ENCODE peak calls at places on chromosomes 12 and 14, in four cellular contexts. S, O, M and I are unnamed samples.

GRCh38 chr12:87323369-87323768 is 705.8 kb downstream of the C12orf50 start:
- DNase-seq in O (no peak), S (no peak), M (peak; percentile 94), I (no peak)

GRCh38 chr12:29730481-29730880 is 53.3 kb downstream of the TMTC1 start:
- DNase-seq in S (no peak), M (no peak), O (no peak), I (no peak)

GRCh38 chr12:9260931-9261330 is 52.7 kb upstream of the PZP start:
- DNase-seq in M (no peak), O (no peak), S (no peak), I (no peak)

GRCh38 chr12:108567388-108567787 is 5.0 kb downstream of the ISCU start:
- DNase-seq in O (no peak), M (no peak), S (no peak), I (no peak)

GRCh38 chr14:71467419-71467818 is 464.8 kb upstream of the RGS6 start:
- DNase-seq in O (no peak), M (no peak), S (no peak), I (no peak)

GRCh38 chr14:97107760-97108159 is 310.6 kb downstream of the VRK1 start:
- DNase-seq in S (no peak), O (no peak), M (no peak), I (no peak)

GRCh38 chr14:104665663-104666522 is 23.5 kb upstream of the INF2 start:
- DNase-seq in O (no peak), M (no peak), S (peak; percentile 77), I (no peak)

GRCh38 chr14:79587875-79588274 is 623.4 kb downstream of the DIO2 start:
- DNase-seq in S (no peak), M (no peak), O (no peak), I (no peak)

GRCh38 chr12:19125325-19125724 is 4.2 kb upstream of the PLEKHA5 start:
- DNase-seq in M (peak; percentile 47), O (no peak), S (no peak), I (no peak)

GRCh38 chr14:71169028-71169427 is 261.8 kb downstream of the PCNX1 start:
- DNase-seq in O (no peak), S (no peak), M (no peak), I (no peak)

GRCh38 chr14:55126932-55127490 is 2.0 kb upstream of the LGALS3 start:
- DNase-seq in M (no peak), O (no peak), S (no peak), I (no peak)

GRCh38 chr12:123686636-123687190 is 15.8 kb downstream of the TCTN2 start:
- DNase-seq in M (no peak), S (no peak), O (no peak), I (no peak)

GRCh38 chr12:19739195-19739776 is 300.0 kb downstream of the AEBP2 start:
- DNase-seq in O (no peak), S (no peak), M (peak; percentile 75), I (peak; percentile 65)

GRCh38 chr12:14885718-14886201 is at the start of gene MGP:
- DNase-seq in S (no peak), O (no peak), M (peak; percentile 18), I (no peak)

GRCh38 chr12:64670856-64671639 is 60.8 kb downstream of the RASSF3 start:
- DNase-seq in S (no peak), M (peak; percentile 69), O (no peak), I (peak; percentile 46)

GRCh38 chr14:96297000-96297399 is 41.0 kb downstream of the BDKRB1 start:
- DNase-seq in M (peak; percentile 31), S (no peak), O (no peak), I (peak; percentile 8)

GRCh38 chr14:88802596-88802995 is 9.8 kb upstream of the EML5 start:
- DNase-seq in S (no peak), M (no peak), O (no peak), I (no peak)

GRCh38 chr12:38149395-38150073 is 167.0 kb upstream of the ALG10B start:
- DNase-seq in S (no peak), M (no peak), O (no peak), I (no peak)

GRCh38 chr14:104546591-104547309 is 32.8 kb upstream of the C14orf180 start:
- DNase-seq in M (no peak), O (no peak), S (peak; percentile 50), I (no peak)

GRCh38 chr14:36935976-36936678 is 236.3 kb downstream of the SLC25A21 start:
- DNase-seq in M (peak; percentile 4), S (no peak), O (no peak), I (no peak)

GRCh38 chr12:92158711-92159534 is 13.3 kb upstream of the BTG1 start:
- DNase-seq in O (no peak), S (no peak), M (no peak), I (no peak)

GRCh38 chr12:28369483-28369882 is 179.2 kb downstream of the CCDC91 start:
- DNase-seq in O (no peak), M (no peak), S (no peak), I (no peak)

GRCh38 chr12:14618990-14619389 is 51.3 kb upstream of the PLBD1 start:
- DNase-seq in O (no peak), M (peak; percentile 16), S (no peak), I (no peak)

GRCh38 chr14:59123975-59124374 is 64.5 kb upstream of the DAAM1 start:
- DNase-seq in O (no peak), S (no peak), M (peak; percentile 49), I (no peak)

GRCh38 chr14:66782853-66783252 is 274.9 kb downstream of the GPHN start:
- DNase-seq in O (no peak), M (no peak), S (no peak), I (no peak)

GRCh38 chr12:90106568-90106967 is 397.9 kb upstream of the ATP2B1 start:
- DNase-seq in O (no peak), M (no peak), S (no peak), I (no peak)

GRCh38 chr14:21924479-21924878 is 250.9 kb upstream of the OR4E1 start:
- DNase-seq in S (no peak), M (no peak), O (no peak), I (no peak)

GRCh38 chr12:104565606-104566243 is 109.0 kb downstream of the CHST11 start:
- DNase-seq in O (no peak), M (peak; percentile 33), S (no peak), I (no peak)
- H3K4me1 ChIP-seq in O (no peaks in the 10 kb centered on the region), M (no peaks in the 10 kb centered on the region), S (peaks cover 15% of the 10 kb centered on the region), I (no peaks in the 10 kb centered on the region)

GRCh38 chr12:6950944-6951540 is at the start of gene PTPN6:
- DNase-seq in O (no peak), S (peak; percentile 91), M (no peak), I (no peak)

GRCh38 chr12:6952121-6952859 is 1.1 kb downstream of the PTPN6 start:
- DNase-seq in S (peak; percentile 63), M (no peak), O (no peak), I (no peak)

GRCh38 chr12:6949063-6949594 is 2.0 kb upstream of the PTPN6 start:
- DNase-seq in O (no peak), M (no peak), S (peak; percentile 84), I (no peak)

GRCh38 chr12:6951551-6952120 is 480 bp downstream of the PTPN6 start:
- DNase-seq in O (no peak), M (no peak), S (no peak), I (no peak)

DNA sequence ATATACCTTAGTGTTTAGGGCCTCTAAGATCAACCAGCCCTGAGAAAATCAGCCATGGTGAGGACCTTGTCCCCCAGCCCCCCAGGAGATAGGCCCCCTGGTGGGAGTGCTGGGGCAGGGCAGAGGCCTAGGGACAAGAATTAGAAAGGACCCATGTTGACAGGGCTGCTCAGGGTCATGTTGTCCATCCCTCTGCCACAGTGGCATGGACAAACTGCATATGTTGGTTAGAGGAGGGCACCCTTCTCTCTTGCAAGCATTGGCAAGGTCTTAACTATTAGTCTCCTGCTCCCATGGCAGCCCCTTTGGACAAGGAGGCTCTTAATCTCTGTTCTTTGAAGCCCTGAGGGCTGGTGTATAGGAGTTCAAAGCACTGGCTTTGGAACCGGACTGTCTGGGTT is 755 bp upstream of the PTPN6 start:
- DNase-seq in O (no peak), M (no peak), S (peak; percentile 49), I (no peak)
- H3K4me3 ChIP-seq in O (no peak overlapping the region), M (no peak overlapping the region), S (no peak overlapping the region), I (no peak overlapping the region)

GRCh38 chr12:132353811-132354210 is 24.4 kb upstream of the GALNT9 start:
- DNase-seq in M (no peak), S (no peak), O (no peak), I (no peak)
- H3K9me3 ChIP-seq in M (peaks cover 25% of the 10 kb centered on the region), S (no peaks in the 10 kb centered on the region), O (no peaks in the 10 kb centered on the region), I (no peaks in the 10 kb centered on the region)

DNA sequence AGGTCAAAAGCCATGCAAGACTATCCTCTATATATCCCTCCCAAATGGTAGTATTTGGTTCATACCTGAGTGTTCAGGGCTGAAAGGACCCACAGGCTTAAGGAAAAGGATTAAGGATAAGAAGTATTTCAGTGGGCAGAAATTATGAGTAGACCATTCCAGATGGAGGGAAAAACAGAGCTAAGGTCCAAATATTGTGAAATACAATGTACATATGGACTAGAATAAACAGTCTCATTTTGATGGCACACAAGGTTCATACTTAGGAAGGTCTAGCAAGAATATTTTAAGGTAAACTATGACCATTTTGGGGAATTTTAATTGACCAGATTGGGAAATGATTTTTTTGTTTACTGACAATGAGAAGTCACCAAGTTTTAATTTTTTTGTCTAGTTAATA is 124.6 kb downstream of the PRKD1 start:
- DNase-seq in S (no peak), M (no peak), O (no peak), I (no peak)
- H3K4me1 ChIP-seq in S (peaks cover 4% of the 10 kb centered on the region), M (peaks cover 2% of the 10 kb centered on the region), O (no peaks in the 10 kb centered on the region), I (peaks cover 12% of the 10 kb centered on the region)

GRCh38 chr14:61258985-61259384 is 22.2 kb downstream of the TMEM30B start:
- DNase-seq in O (no peak), M (peak; percentile 21), S (no peak), I (no peak)
- H3K4me3 ChIP-seq in O (no peak overlapping the region), M (no peak overlapping the region), S (no peak overlapping the region), I (no peak overlapping the region)

GRCh38 chr14:85191986-85192385 is 338.0 kb upstream of the FLRT2 start:
- DNase-seq in O (no peak), M (no peak), S (no peak), I (no peak)
- H3K9me3 ChIP-seq in O (no peaks in the 10 kb centered on the region), M (no peaks in the 10 kb centered on the region), S (no peaks in the 10 kb centered on the region), I (no peaks in the 10 kb centered on the region)